ENCODE peak calls at places on chromosomes 11 and 22, in ten cellular contexts. V is SJCRH30; D is IMR-90; P is cardiac muscle cell; C is CD4-positive, CD25-positive, alpha-beta regulatory T cell; J is gastrocnemius medialis; G is A549; Z is CD8-positive, alpha-beta T cell; O is stomach; E is thoracic aorta. U is an unnamed sample.

GRCh38 chr11:133082453-133082781 is 449.9 kb downstream of the OPCML start:
- DNase-seq in P (no peak), D (no peak), C (no peak), Z (no peak), G (no peak), O (no peak), J (no peak), E (peak), V (no peak), U (peak)

GRCh38 chr11:60939301-60939700 is 12.7 kb downstream of the SLC15A3 start:
- DNase-seq in G (no peak), O (no peak), J (no peak), V (no peak), C (no peak), D (no peak), E (no peak), Z (no peak), P (no peak), U (no peak)

GRCh38 chr11:12581923-12582322 is 92.3 kb upstream of the TEAD1 start:
- DNase-seq in P (peak), E (no peak), V (peak), O (no peak), J (no peak), D (peak), Z (no peak), C (no peak), G (peak), U (no peak)

GRCh38 chr11:67437082-67437821 is at the start of gene PTPRCAP:
- DNase-seq in J (no peak), C (peak), Z (peak), V (no peak), G (no peak), D (no peak), E (no peak), O (peak), P (no peak), U (no peak)

GRCh38 chr11:41047229-41047628 is 412.2 kb downstream of the LRRC4C start:
- DNase-seq in D (no peak), E (no peak), P (no peak), V (no peak), J (no peak), G (no peak), O (no peak), C (no peak), Z (no peak), U (no peak)

GRCh38 chr11:117197516-117198456 is 1.4 kb upstream of the TAGLN start:
- DNase-seq in C (no peak), V (no peak), E (no peak), P (peak), G (no peak), J (no peak), D (peak), Z (no peak), O (peak), U (no peak)

GRCh38 chr11:9405721-9406120 is 21.3 kb downstream of the IPO7 start:
- DNase-seq in V (no peak), J (no peak), P (no peak), G (no peak), E (no peak), D (peak), C (no peak), Z (no peak), O (no peak), U (no peak)

GRCh38 chr11:95534809-95535208 is 254.8 kb downstream of the FAM76B start:
- DNase-seq in V (no peak), P (no peak), D (no peak), G (no peak), E (no peak), C (no peak), Z (no peak), O (no peak), J (no peak), U (no peak)

GRCh38 chr22:19870153-19871022 is 15.7 kb upstream of the GNB1L start:
- DNase-seq in J (no peak), P (no peak), G (no peak), V (peak), O (no peak), D (no peak), C (no peak), E (no peak), Z (no peak), U (no peak)

GRCh38 chr22:25397616-25398015 is 166.9 kb upstream of the GRK3 start:
- DNase-seq in O (no peak), E (no peak), V (no peak), G (no peak), P (no peak), C (peak), D (no peak), Z (no peak), J (no peak), U (no peak)

GRCh38 chr11:128926437-128927107 is 16.1 kb downstream of the TP53AIP1 start:
- DNase-seq in J (no peak), O (no peak), C (no peak), D (no peak), Z (no peak), E (no peak), V (no peak), P (no peak), G (no peak), U (no peak)

GRCh38 chr22:43404673-43405385 is 7.0 kb upstream of the MPPED1 start:
- DNase-seq in V (no peak), Z (no peak), G (no peak), C (no peak), D (no peak), P (no peak), O (peak), E (no peak), J (no peak), U (no peak)

GRCh38 chr22:17319541-17319940 is 49.7 kb upstream of the CECR2 start:
- DNase-seq in P (peak), C (no peak), D (no peak), E (no peak), Z (no peak), G (no peak), O (no peak), V (peak), J (no peak), U (no peak)

GRCh38 chr11:8717876-8718753 is 35.5 kb downstream of the RPL27A start:
- DNase-seq in C (no peak), Z (no peak), P (no peak), E (no peak), D (peak), O (peak), J (peak), G (no peak), V (peak), U (peak)

GRCh38 chr22:49670610-49671330 is 156.9 kb downstream of the BRD1 start:
- DNase-seq in J (no peak), C (no peak), Z (no peak), G (no peak), D (no peak), V (peak), P (no peak), O (peak), E (no peak), U (no peak)

GRCh38 chr22:28976588-28976987 is 85.0 kb downstream of the C22orf31 start:
- DNase-seq in J (no peak), G (no peak), V (no peak), E (no peak), P (no peak), Z (no peak), O (no peak), C (no peak), D (peak), U (no peak)

GRCh38 chr11:50077526-50077925 is 44.9 kb downstream of the OR4C45 start:
- DNase-seq in O (no peak), G (no peak), E (no peak), P (no peak), V (no peak), C (no peak), J (no peak), D (no peak), Z (no peak), U (no peak)

GRCh38 chr11:130314184-130314748 is 451 bp downstream of the ZBTB44 start:
- DNase-seq in J (peak), C (peak), D (peak), O (peak), P (peak), G (peak), V (peak), E (no peak), Z (peak), U (peak)

GRCh38 chr11:61671527-61671926 is 8.7 kb upstream of the DAGLA start:
- DNase-seq in J (no peak), V (no peak), E (no peak), Z (no peak), G (peak), D (no peak), P (peak), O (no peak), C (no peak), U (no peak)

GRCh38 chr11:2265396-2265795 is 5.0 kb downstream of the ASCL2 start:
- DNase-seq in D (no peak), O (peak), P (no peak), C (peak), J (no peak), E (no peak), V (no peak), Z (no peak), G (no peak), U (no peak)

GRCh38 chr11:14768789-14769188 is 123.2 kb downstream of the CYP2R1 start:
- DNase-seq in E (no peak), C (peak), D (no peak), O (no peak), P (no peak), Z (no peak), V (peak), G (no peak), J (no peak), U (no peak)

GRCh38 chr11:115151010-115151409 is 353.2 kb downstream of the CADM1 start:
- DNase-seq in G (no peak), E (no peak), P (no peak), Z (no peak), O (no peak), C (no peak), D (no peak), V (no peak), J (no peak), U (no peak)

GRCh38 chr11:107916671-107917241 is 11.5 kb upstream of the RAB39A start:
- DNase-seq in P (peak), E (no peak), D (no peak), G (no peak), O (peak), C (peak), V (peak), J (no peak), Z (no peak), U (no peak)

GRCh38 chr11:9796854-9797253 is 133.0 kb downstream of the SWAP70 start:
- DNase-seq in G (no peak), E (no peak), D (no peak), V (no peak), C (no peak), P (no peak), Z (no peak), J (no peak), O (no peak), U (no peak)

GRCh38 chr22:30386960-30387848 is at the start of gene RNF215:
- DNase-seq in D (peak), Z (peak), G (peak), C (peak), O (peak), P (peak), E (no peak), V (peak), J (peak), U (peak)

GRCh38 chr22:50112151-50113118 is 22.6 kb downstream of the MOV10L1 start:
- DNase-seq in P (no peak), E (no peak), V (no peak), O (no peak), C (peak), G (no peak), Z (peak), D (peak), J (no peak), U (no peak)

GRCh38 chr11:2367266-2368160 is 9.6 kb upstream of the CD81 start:
- DNase-seq in Z (no peak), E (no peak), J (no peak), D (no peak), C (no peak), V (no peak), P (no peak), O (no peak), G (no peak), U (no peak)

GRCh38 chr11:105109855-105110750 is 29.5 kb downstream of the CARD18 start:
- DNase-seq in C (no peak), O (no peak), Z (no peak), G (no peak), D (peak), E (no peak), J (no peak), V (no peak), P (no peak), U (no peak)

GRCh38 chr11:75275581-75275980 is 35.0 kb downstream of the TPBGL start:
- DNase-seq in O (peak), E (no peak), C (peak), P (no peak), Z (peak), V (no peak), J (peak), G (no peak), D (peak), U (no peak)

GRCh38 chr22:20979243-20979809 is 2.8 kb upstream of the LZTR1 start:
- DNase-seq in G (no peak), P (peak), C (peak), O (peak), Z (peak), V (no peak), E (no peak), J (peak), D (peak), U (peak)

GRCh38 chr22:35688913-35689675 is 28.6 kb upstream of the APOL5 start:
- DNase-seq in J (no peak), Z (no peak), V (no peak), C (no peak), D (peak), P (no peak), E (no peak), G (no peak), O (no peak), U (no peak)

DNA sequence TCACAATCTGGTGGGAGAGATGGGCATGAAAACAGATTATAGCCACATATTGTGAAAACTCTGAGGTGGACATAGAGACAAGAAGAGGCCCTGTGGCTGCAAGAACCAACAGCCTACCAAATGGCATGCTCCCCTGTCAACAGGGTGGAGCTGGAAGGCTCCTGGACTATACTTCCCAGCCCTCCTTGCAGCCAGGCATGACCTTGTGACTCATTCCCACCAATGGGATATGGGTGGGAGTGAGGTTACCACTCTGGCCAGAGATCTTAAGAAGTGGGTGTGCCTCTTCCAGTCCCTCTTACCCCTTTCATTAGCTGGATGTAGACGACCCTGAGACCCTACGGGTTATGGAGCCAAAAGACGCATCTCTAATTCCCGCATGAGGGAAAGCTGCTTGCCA is 126.4 kb upstream of the ZBED5 start:
- DNase-seq in G (no peak), E (no peak), P (no peak), Z (no peak), D (no peak), O (no peak), V (no peak), J (no peak), C (no peak), U (no peak)
- H3K27ac ChIP-seq in G (no peak), E (no peak), P (no peak), Z (no peak), D (no peak), O (no peak), V (no peak), J (no peak), C (no peak), U (no peak)

GRCh38 chr11:45301537-45302246 is 15.6 kb upstream of the SYT13 start:
- DNase-seq in Z (no peak), J (no peak), P (no peak), O (no peak), E (no peak), C (no peak), V (no peak), G (no peak), D (no peak), U (no peak)

GRCh38 chr11:45294499-45294898 is 8.4 kb upstream of the SYT13 start:
- DNase-seq in J (no peak), E (no peak), C (no peak), Z (no peak), V (no peak), G (no peak), D (no peak), P (no peak), O (no peak), U (no peak)

GRCh38 chr11:45300715-45301114 is 14.6 kb upstream of the SYT13 start:
- DNase-seq in D (no peak), G (no peak), J (no peak), E (no peak), C (no peak), V (no peak), P (no peak), O (no peak), Z (no peak), U (no peak)

GRCh38 chr11:45296085-45296484 is 9.9 kb upstream of the SYT13 start:
- DNase-seq in C (no peak), E (no peak), O (no peak), J (no peak), Z (no peak), D (no peak), V (no peak), P (no peak), G (no peak), U (no peak)

GRCh38 chr11:45298718-45299117 is 12.6 kb upstream of the SYT13 start:
- DNase-seq in G (no peak), J (no peak), D (no peak), P (no peak), C (no peak), E (no peak), V (no peak), O (no peak), Z (no peak), U (no peak)
- H3K4me3 ChIP-seq in G (no peak), J (no peak), D (no peak), P (no peak), C (no peak), E (no peak), V (no peak), O (no peak), Z (no peak), U (no peak)

DNA sequence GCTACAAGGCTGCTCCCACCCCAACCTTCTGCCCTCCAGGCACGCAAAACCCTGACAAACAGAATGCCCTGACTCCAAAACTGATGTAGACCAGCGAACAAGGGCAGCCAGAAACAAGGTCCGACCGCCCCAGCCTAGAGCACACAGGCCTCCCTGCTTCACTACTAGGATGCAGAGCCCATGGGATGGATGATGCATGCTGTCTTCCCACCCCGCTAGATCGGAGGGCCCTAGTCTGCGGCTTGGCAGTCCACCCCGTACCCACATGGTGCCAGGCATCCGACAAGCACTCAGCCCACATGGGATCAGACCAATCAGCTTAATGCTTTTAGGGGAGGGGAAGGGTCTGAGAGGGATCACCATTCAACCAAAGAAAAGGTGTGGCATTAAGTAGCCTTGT is 30.6 kb downstream of the PISD start:
- DNase-seq in G (no peak), C (no peak), P (no peak), O (no peak), Z (no peak), J (no peak), D (no peak), E (no peak), V (no peak), U (no peak)
- H3K27ac ChIP-seq in G (peak), C (peak), P (no peak), O (peak), Z (peak), J (peak), D (peak), E (peak), V (no peak), U (peak)

GRCh38 chr22:47927811-47928210 is 1165.4 kb downstream of the TBC1D22A start:
- DNase-seq in G (no peak), V (no peak), D (no peak), P (no peak), E (no peak), C (no peak), O (no peak), Z (no peak), J (no peak), U (no peak)

GRCh38 chr22:47929646-47930185 is 1167.3 kb downstream of the TBC1D22A start:
- DNase-seq in C (no peak), V (peak), J (no peak), E (no peak), O (no peak), Z (no peak), D (no peak), P (no peak), G (no peak), U (no peak)

GRCh38 chr22:47928626-47929025 is 1166.2 kb downstream of the TBC1D22A start:
- DNase-seq in O (no peak), D (no peak), E (no peak), C (no peak), G (no peak), V (peak), P (no peak), Z (no peak), J (no peak), U (no peak)

GRCh38 chr22:47933226-47933625 is 1170.8 kb downstream of the TBC1D22A start:
- DNase-seq in G (no peak), D (no peak), O (no peak), P (no peak), Z (no peak), J (no peak), E (no peak), V (no peak), C (no peak), U (no peak)

GRCh38 chr22:47929073-47929472 is 1166.6 kb downstream of the TBC1D22A start:
- DNase-seq in P (no peak), O (no peak), J (no peak), E (no peak), G (no peak), V (peak), Z (no peak), D (no peak), C (no peak), U (no peak)
- H3K4me3 ChIP-seq in P (no peak), O (no peak), J (no peak), E (no peak), G (no peak), V (peak), Z (no peak), D (no peak), C (no peak), U (no peak)

GRCh38 chr11:121246769-121247035 is 45.9 kb upstream of the SC5D start:
- DNase-seq in Z (no peak), D (no peak), O (no peak), G (no peak), C (no peak), E (no peak), J (no peak), P (no peak), V (no peak), U (no peak)

GRCh38 chr11:121248496-121248895 is 44.1 kb upstream of the SC5D start:
- DNase-seq in D (no peak), J (no peak), E (no peak), C (no peak), Z (no peak), G (no peak), O (no peak), P (no peak), V (no peak), U (no peak)

GRCh38 chr11:121250843-121251242 is 41.7 kb upstream of the SC5D start:
- DNase-seq in V (no peak), Z (no peak), E (no peak), O (no peak), C (no peak), G (no peak), P (no peak), D (no peak), J (no peak), U (no peak)

GRCh38 chr11:121246021-121246768 is 46.4 kb upstream of the SC5D start:
- DNase-seq in E (no peak), G (no peak), Z (no peak), O (no peak), P (no peak), D (no peak), C (no peak), J (no peak), V (no peak), U (no peak)

GRCh38 chr11:121249039-121249663 is 43.4 kb upstream of the SC5D start:
- DNase-seq in D (peak), G (peak), Z (no peak), O (no peak), V (peak), C (peak), E (no peak), J (no peak), P (peak), U (no peak)
- H3K27ac ChIP-seq in D (no peak), G (no peak), Z (no peak), O (no peak), V (no peak), C (no peak), E (no peak), J (no peak), P (no peak), U (no peak)